ENCODE peak calls at places on chromosomes 2 and 18, in five cellular contexts. One of them, this sample, is unnamed.

GRCh38 chr2:24883946-24884345 is 36.1 kb downstream of the ADCY3 start:
- DNase-seq in HEK293T: no peak
- DNase-seq in adrenal gland: no peak
- DNase-seq in CD4-positive, alpha-beta T cell: no peak
- DNase-seq in fibroblast of the conjunctiva: peak; percentile 40
- DNase-seq in this sample: no peak

GRCh38 chr2:26786207-26787023 is 559 bp downstream of the CENPA start:
- DNase-seq in HEK293T: no peak
- DNase-seq in adrenal gland: peak; percentile 20
- DNase-seq in CD4-positive, alpha-beta T cell: no peak
- DNase-seq in fibroblast of the conjunctiva: no peak
- DNase-seq in this sample: peak; percentile 59

GRCh38 chr2:144694456-144694855 is 174.5 kb upstream of the ZEB2 start:
- DNase-seq in HEK293T: peak; percentile 12
- DNase-seq in adrenal gland: no peak
- DNase-seq in CD4-positive, alpha-beta T cell: no peak
- DNase-seq in fibroblast of the conjunctiva: no peak
- DNase-seq in this sample: no peak

GRCh38 chr18:62715439-62715792 is at the start of gene PHLPP1:
- DNase-seq in HEK293T: no peak
- DNase-seq in adrenal gland: no peak
- DNase-seq in CD4-positive, alpha-beta T cell: no peak
- DNase-seq in fibroblast of the conjunctiva: no peak
- DNase-seq in this sample: no peak

GRCh38 chr2:83795777-83796176 is 663.3 kb downstream of the SUCLG1 start:
- DNase-seq in HEK293T: no peak
- DNase-seq in adrenal gland: no peak
- DNase-seq in CD4-positive, alpha-beta T cell: no peak
- DNase-seq in fibroblast of the conjunctiva: no peak
- DNase-seq in this sample: no peak

GRCh38 chr2:207138573-207139297 is 27.0 kb downstream of the KLF7 start:
- DNase-seq in HEK293T: no peak
- DNase-seq in adrenal gland: no peak
- DNase-seq in CD4-positive, alpha-beta T cell: no peak
- DNase-seq in fibroblast of the conjunctiva: no peak
- DNase-seq in this sample: no peak

GRCh38 chr2:68952887-68953521 is at the start of gene GKN2:
- DNase-seq in HEK293T: no peak
- DNase-seq in adrenal gland: no peak
- DNase-seq in CD4-positive, alpha-beta T cell: no peak
- DNase-seq in fibroblast of the conjunctiva: no peak
- DNase-seq in this sample: no peak

GRCh38 chr2:169741-170140 is 94.1 kb downstream of the SH3YL1 start:
- DNase-seq in HEK293T: no peak
- DNase-seq in adrenal gland: no peak
- DNase-seq in CD4-positive, alpha-beta T cell: no peak
- DNase-seq in fibroblast of the conjunctiva: no peak
- DNase-seq in this sample: no peak

GRCh38 chr2:44580875-44581515 is 219.2 kb downstream of the CAMKMT start:
- DNase-seq in HEK293T: no peak
- DNase-seq in adrenal gland: no peak
- DNase-seq in CD4-positive, alpha-beta T cell: no peak
- DNase-seq in fibroblast of the conjunctiva: no peak
- DNase-seq in this sample: no peak

GRCh38 chr2:188306271-188306670 is 14.6 kb downstream of the GULP1 start:
- DNase-seq in HEK293T: no peak
- DNase-seq in adrenal gland: no peak
- DNase-seq in CD4-positive, alpha-beta T cell: no peak
- DNase-seq in fibroblast of the conjunctiva: no peak
- DNase-seq in this sample: no peak

GRCh38 chr2:217593732-217594131 is 409.1 kb downstream of the TNS1 start:
- DNase-seq in HEK293T: no peak
- DNase-seq in adrenal gland: no peak
- DNase-seq in CD4-positive, alpha-beta T cell: no peak
- DNase-seq in fibroblast of the conjunctiva: no peak
- DNase-seq in this sample: no peak

GRCh38 chr2:162795312-162795711 is 43.3 kb downstream of the KCNH7 start:
- DNase-seq in HEK293T: no peak
- DNase-seq in adrenal gland: no peak
- DNase-seq in CD4-positive, alpha-beta T cell: no peak
- DNase-seq in fibroblast of the conjunctiva: no peak
- DNase-seq in this sample: no peak

GRCh38 chr2:134669731-134670669 is 48.8 kb downstream of the TMEM163 start:
- DNase-seq in HEK293T: no peak
- DNase-seq in adrenal gland: peak; percentile 83
- DNase-seq in CD4-positive, alpha-beta T cell: peak; percentile 42
- DNase-seq in fibroblast of the conjunctiva: no peak
- DNase-seq in this sample: peak; percentile 85

GRCh38 chr2:16069933-16070647 is 129.7 kb downstream of the MYCN start:
- DNase-seq in HEK293T: no peak
- DNase-seq in adrenal gland: no peak
- DNase-seq in CD4-positive, alpha-beta T cell: no peak
- DNase-seq in fibroblast of the conjunctiva: no peak
- DNase-seq in this sample: no peak

GRCh38 chr2:96859338-96859649 is 1.5 kb upstream of the ANKRD39 start:
- DNase-seq in HEK293T: no peak
- DNase-seq in adrenal gland: peak; percentile 41
- DNase-seq in CD4-positive, alpha-beta T cell: no peak
- DNase-seq in fibroblast of the conjunctiva: no peak
- DNase-seq in this sample: no peak

GRCh38 chr18:49968649-49969309 is 155.4 kb upstream of the ACAA2 start:
- DNase-seq in HEK293T: no peak
- DNase-seq in adrenal gland: no peak
- DNase-seq in CD4-positive, alpha-beta T cell: no peak
- DNase-seq in fibroblast of the conjunctiva: no peak
- DNase-seq in this sample: no peak

GRCh38 chr2:195848119-195848899 is 191.3 kb downstream of the SLC39A10 start:
- DNase-seq in HEK293T: no peak
- DNase-seq in adrenal gland: no peak
- DNase-seq in CD4-positive, alpha-beta T cell: no peak
- DNase-seq in fibroblast of the conjunctiva: no peak
- DNase-seq in this sample: no peak

GRCh38 chr2:200476836-200477235 is 33.0 kb downstream of the KCTD18 start:
- DNase-seq in HEK293T: no peak
- DNase-seq in adrenal gland: no peak
- DNase-seq in CD4-positive, alpha-beta T cell: no peak
- DNase-seq in fibroblast of the conjunctiva: no peak
- DNase-seq in this sample: no peak

GRCh38 chr18:62324355-62324828 is 718 bp upstream of the TNFRSF11A start:
- DNase-seq in HEK293T: no peak
- DNase-seq in adrenal gland: no peak
- DNase-seq in CD4-positive, alpha-beta T cell: no peak
- DNase-seq in fibroblast of the conjunctiva: no peak
- DNase-seq in this sample: no peak

GRCh38 chr2:142989276-142990204 is 112.1 kb downstream of the KYNU start:
- DNase-seq in HEK293T: peak; percentile 27
- DNase-seq in adrenal gland: no peak
- DNase-seq in CD4-positive, alpha-beta T cell: no peak
- DNase-seq in fibroblast of the conjunctiva: peak; percentile 48
- DNase-seq in this sample: no peak

GRCh38 chr2:127220102-127220806 is at the start of gene CYP27C1:
- DNase-seq in HEK293T: peak; percentile 50
- DNase-seq in adrenal gland: no peak
- DNase-seq in CD4-positive, alpha-beta T cell: no peak
- DNase-seq in fibroblast of the conjunctiva: no peak
- DNase-seq in this sample: no peak

GRCh38 chr2:25362564-25363145 is 20.9 kb upstream of the DNMT3A start:
- DNase-seq in HEK293T: no peak
- DNase-seq in adrenal gland: no peak
- DNase-seq in CD4-positive, alpha-beta T cell: peak; percentile 34
- DNase-seq in fibroblast of the conjunctiva: no peak
- DNase-seq in this sample: peak; percentile 75

GRCh38 chr18:58692420-58693185 is 21.3 kb downstream of the MALT1 start:
- DNase-seq in HEK293T: no peak
- DNase-seq in adrenal gland: no peak
- DNase-seq in CD4-positive, alpha-beta T cell: no peak
- DNase-seq in fibroblast of the conjunctiva: no peak
- DNase-seq in this sample: no peak

GRCh38 chr2:33559986-33560385 is 39.1 kb downstream of the FAM98A start:
- DNase-seq in HEK293T: no peak
- DNase-seq in adrenal gland: no peak
- DNase-seq in CD4-positive, alpha-beta T cell: no peak
- DNase-seq in fibroblast of the conjunctiva: no peak
- DNase-seq in this sample: no peak

GRCh38 chr18:50282521-50283335 is 1.4 kb upstream of the MBD1 start:
- DNase-seq in HEK293T: no peak
- DNase-seq in adrenal gland: no peak
- DNase-seq in CD4-positive, alpha-beta T cell: no peak
- DNase-seq in fibroblast of the conjunctiva: no peak
- DNase-seq in this sample: no peak

GRCh38 chr18:23438046-23438377 is 15.1 kb upstream of the RIOK3 start:
- DNase-seq in HEK293T: no peak
- DNase-seq in adrenal gland: no peak
- DNase-seq in CD4-positive, alpha-beta T cell: no peak
- DNase-seq in fibroblast of the conjunctiva: no peak
- DNase-seq in this sample: no peak

GRCh38 chr18:48631851-48632250 is 93.0 kb downstream of the CTIF start:
- DNase-seq in HEK293T: no peak
- DNase-seq in adrenal gland: no peak
- DNase-seq in CD4-positive, alpha-beta T cell: no peak
- DNase-seq in fibroblast of the conjunctiva: no peak
- DNase-seq in this sample: no peak

This sample was measured in lower lobe of right lung.